ENCODE peak calls at places on chromosomes 1 and 21, in eight cellular contexts. I, Z, A, K, V, L, W and X are unnamed samples.
A peak's percentile ranks its signal among the peaks of the same experiment; 100 is the strongest.

GRCh38 chr1:225114354-225114995 is 185.0 kb downstream of the DNAH14 start:
- DNase-seq in I (no peak), Z (no peak), V (no peak), W (no peak), K (no peak), L (no peak), A (no peak), X (no peak)

GRCh38 chr1:178530037-178530402 is 17.1 kb downstream of the TEX35 start:
- DNase-seq in I (peak; percentile 84), V (no peak), A (no peak), Z (no peak), K (no peak), L (no peak), W (peak; percentile 96), X (no peak)

GRCh38 chr1:209250970-209251636 is 332.4 kb upstream of the CAMK1G start:
- DNase-seq in Z (no peak), K (no peak), W (no peak), V (no peak), L (no peak), I (peak; percentile 12), A (no peak), X (no peak)

GRCh38 chr1:151990856-151991198 is 2.8 kb downstream of the S100A10 start:
- DNase-seq in V (peak; percentile 70), Z (no peak), L (no peak), A (no peak), I (peak; percentile 76), K (no peak), W (peak; percentile 83), X (peak; percentile 55)

GRCh38 chr1:229204863-229205777 is 65.8 kb upstream of the RAB4A start:
- DNase-seq in W (peak; percentile 26), I (peak; percentile 98), K (no peak), L (no peak), V (no peak), Z (no peak), A (no peak), X (no peak)

GRCh38 chr21:18384771-18385170 is 18.8 kb downstream of the TMPRSS15 start:
- DNase-seq in W (no peak), K (no peak), Z (no peak), V (no peak), L (no peak), A (no peak), I (peak; percentile 6), X (no peak)

GRCh38 chr1:183247931-183248330 is 61.9 kb downstream of the LAMC2 start:
- DNase-seq in V (no peak), L (no peak), Z (no peak), K (no peak), I (no peak), W (no peak), A (no peak), X (no peak)

GRCh38 chr1:47399841-47400144 is 16.3 kb upstream of the FOXE3 start:
- DNase-seq in I (no peak), K (no peak), Z (no peak), L (no peak), V (no peak), A (no peak), W (no peak), X (no peak)

GRCh38 chr1:208179303-208179702 is 64.9 kb downstream of the PLXNA2 start:
- DNase-seq in Z (no peak), K (no peak), V (peak; percentile 57), I (no peak), W (no peak), L (no peak), A (no peak), X (peak; percentile 47)

GRCh38 chr21:45030637-45031218 is 43.7 kb upstream of the ADARB1 start:
- DNase-seq in W (peak; percentile 30), I (peak; percentile 82), L (no peak), A (no peak), V (peak; percentile 61), K (no peak), Z (no peak), X (no peak)

GRCh38 chr1:150061632-150062101 is 5.9 kb upstream of the VPS45 start:
- DNase-seq in V (no peak), L (no peak), I (peak; percentile 92), A (no peak), W (peak; percentile 85), K (no peak), Z (no peak), X (no peak)

GRCh38 chr1:165481820-165482532 is 37.0 kb upstream of the RXRG start:
- DNase-seq in W (peak; percentile 90), L (no peak), K (no peak), V (peak; percentile 56), Z (no peak), A (no peak), I (peak; percentile 94), X (peak; percentile 26)